ENCODE peak calls at places on chromosome 3, in seven cellular contexts. E is OCI-LY7, Z is GM23338, A is HCT116, H is PC-3, X is MM.1S, Y is PC-9. L is an unnamed sample. For H3K9me2 and H3K4me1, the result is how much of the 10 kb centered on the place peaks cover.

GRCh38 chr3:157872902-157873301 is 233.3 kb downstream of the SHOX2 start:
- DNase-seq in A (no peak), Z (no peak), E (no peak), Y (no peak), X (no peak), H (no peak), L (peak)

GRCh38 chr3:42670051-42670576 is 15.2 kb upstream of the KLHL40 start:
- DNase-seq in Z (no peak), H (no peak), Y (no peak), E (no peak), A (no peak), X (no peak), L (no peak)

GRCh38 chr3:69085543-69086132 is 901 bp downstream of the ARL6IP5 start:
- DNase-seq in Y (no peak), E (peak), X (peak), Z (no peak), A (no peak), H (no peak), L (peak)

GRCh38 chr3:60490992-60491391 is 760.3 kb downstream of the FHIT start:
- DNase-seq in H (peak), E (no peak), X (no peak), Y (no peak), A (no peak), Z (no peak), L (no peak)

GRCh38 chr3:50211930-50212329 is 6.9 kb downstream of the SLC38A3 start:
- DNase-seq in X (no peak), Y (no peak), A (no peak), E (no peak), Z (no peak), H (no peak), L (no peak)

GRCh38 chr3:194930439-194931204 is 244.9 kb downstream of the FAM43A start:
- DNase-seq in Y (peak), E (peak), A (no peak), H (peak), Z (peak), X (no peak), L (no peak)

GRCh38 chr3:120864541-120864940 is 43.5 kb upstream of the STXBP5L start:
- DNase-seq in H (no peak), X (no peak), Z (peak), Y (no peak), E (no peak), A (no peak), L (no peak)

GRCh38 chr3:111227216-111227615 is 155.6 kb downstream of the NECTIN3 start:
- DNase-seq in X (no peak), A (no peak), E (no peak), H (peak), Z (no peak), Y (no peak), L (no peak)

GRCh38 chr3:123773681-123774431 is 110.3 kb downstream of the MYLK start:
- DNase-seq in E (no peak), X (no peak), A (no peak), H (no peak), Y (no peak), Z (no peak), L (peak)

GRCh38 chr3:140019946-140020345 is 85.0 kb downstream of the CLSTN2 start:
- DNase-seq in Y (no peak), E (no peak), X (no peak), A (no peak), H (no peak), Z (no peak), L (no peak)

GRCh38 chr3:28835249-28835648 is 445.6 kb upstream of the RBMS3 start:
- DNase-seq in E (no peak), Z (peak), H (no peak), A (no peak), X (no peak), Y (no peak), L (no peak)

GRCh38 chr3:45693941-45694521 is 4.8 kb downstream of the SACM1L start:
- DNase-seq in H (no peak), Z (no peak), X (peak), A (no peak), E (peak), Y (no peak), L (no peak)

GRCh38 chr3:178538065-178538464 is 1.8 kb downstream of the KCNMB2 start:
- DNase-seq in A (no peak), E (no peak), Z (no peak), H (no peak), Y (no peak), X (no peak), L (no peak)

GRCh38 chr3:148970311-148970710 is 21.0 kb upstream of the GYG1 start:
- DNase-seq in Y (no peak), A (no peak), E (no peak), H (no peak), X (no peak), Z (no peak), L (no peak)

GRCh38 chr3:10471337-10471721 is 34.1 kb downstream of the ATP2B2 start:
- DNase-seq in A (no peak), Z (peak), X (no peak), E (no peak), H (no peak), Y (no peak), L (peak)

GRCh38 chr3:148223266-148223665 is 474.4 kb upstream of the AGTR1 start:
- DNase-seq in E (no peak), A (no peak), Z (no peak), Y (no peak), X (no peak), H (no peak), L (no peak)

GRCh38 chr3:193825617-193826016 is 232.6 kb downstream of the OPA1 start:
- DNase-seq in A (no peak), Z (no peak), Y (no peak), E (no peak), X (no peak), H (no peak), L (no peak)

GRCh38 chr3:150784747-150785125 is 21.8 kb upstream of the SIAH2 start:
- DNase-seq in Z (no peak), E (no peak), Y (no peak), A (no peak), H (peak), X (no peak), L (no peak)

GRCh38 chr3:82053236-82053635 is 291.8 kb upstream of the GBE1 start:
- DNase-seq in E (no peak), H (peak), X (no peak), Z (no peak), A (no peak), Y (no peak), L (no peak)

GRCh38 chr3:82044918-82045715 is 283.7 kb upstream of the GBE1 start:
- DNase-seq in Y (no peak), Z (no peak), A (no peak), X (no peak), E (no peak), H (peak), L (no peak)

GRCh38 chr3:82050382-82050781 is 288.9 kb upstream of the GBE1 start:
- DNase-seq in Z (no peak), X (no peak), A (no peak), H (no peak), Y (no peak), E (no peak), L (no peak)

GRCh38 chr3:82048711-82049110 is 287.3 kb upstream of the GBE1 start:
- DNase-seq in E (no peak), A (no peak), X (no peak), Y (no peak), Z (no peak), H (no peak), L (no peak)
- H3K9me2 ChIP-seq in E (under half), A (under half), X (under half), Y (under half), Z (under half), H (under half), L (under half)

GRCh38 chr3:23165571-23165970 is 37.6 kb upstream of the UBE2E2 start:
- DNase-seq in X (no peak), A (no peak), Z (no peak), H (no peak), Y (no peak), E (no peak), L (no peak)

GRCh38 chr3:23166804-23167203 is 36.3 kb upstream of the UBE2E2 start:
- DNase-seq in X (no peak), Z (no peak), E (no peak), A (no peak), H (no peak), Y (no peak), L (no peak)

GRCh38 chr3:23170306-23170705 is 32.8 kb upstream of the UBE2E2 start:
- DNase-seq in A (no peak), X (no peak), Y (no peak), Z (no peak), E (no peak), H (no peak), L (no peak)

GRCh38 chr3:23172059-23172458 is 31.1 kb upstream of the UBE2E2 start:
- DNase-seq in Y (no peak), E (no peak), Z (no peak), A (no peak), X (no peak), H (peak), L (no peak)

DNA sequence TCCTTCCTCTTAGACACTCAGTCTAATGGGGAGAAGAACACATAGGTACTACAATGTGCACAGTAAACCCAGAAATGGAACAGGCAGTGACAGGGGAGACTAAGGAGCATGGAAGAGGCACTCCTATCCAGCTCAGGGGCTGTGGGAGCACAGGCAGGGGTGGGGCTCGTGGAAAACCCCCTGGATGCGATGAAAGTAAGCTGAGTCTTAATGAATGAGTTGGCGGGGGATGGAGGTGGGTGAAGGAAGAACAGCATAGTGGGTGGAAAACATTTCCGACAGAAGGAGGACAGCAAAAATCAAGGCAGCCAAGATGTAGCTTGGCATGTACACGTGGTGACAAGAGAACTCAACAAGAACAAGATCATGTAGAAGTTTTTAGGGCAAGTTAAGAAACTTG is 33.6 kb upstream of the UBE2E2 start:
- DNase-seq in E (no peak), A (no peak), X (no peak), Z (no peak), Y (no peak), H (no peak), L (no peak)
- TF ChIP-seq CTCF in E (no peak), A (no peak), X (no peak), Z (no peak), Y (no peak), H (no peak), L (no peak)

DNA sequence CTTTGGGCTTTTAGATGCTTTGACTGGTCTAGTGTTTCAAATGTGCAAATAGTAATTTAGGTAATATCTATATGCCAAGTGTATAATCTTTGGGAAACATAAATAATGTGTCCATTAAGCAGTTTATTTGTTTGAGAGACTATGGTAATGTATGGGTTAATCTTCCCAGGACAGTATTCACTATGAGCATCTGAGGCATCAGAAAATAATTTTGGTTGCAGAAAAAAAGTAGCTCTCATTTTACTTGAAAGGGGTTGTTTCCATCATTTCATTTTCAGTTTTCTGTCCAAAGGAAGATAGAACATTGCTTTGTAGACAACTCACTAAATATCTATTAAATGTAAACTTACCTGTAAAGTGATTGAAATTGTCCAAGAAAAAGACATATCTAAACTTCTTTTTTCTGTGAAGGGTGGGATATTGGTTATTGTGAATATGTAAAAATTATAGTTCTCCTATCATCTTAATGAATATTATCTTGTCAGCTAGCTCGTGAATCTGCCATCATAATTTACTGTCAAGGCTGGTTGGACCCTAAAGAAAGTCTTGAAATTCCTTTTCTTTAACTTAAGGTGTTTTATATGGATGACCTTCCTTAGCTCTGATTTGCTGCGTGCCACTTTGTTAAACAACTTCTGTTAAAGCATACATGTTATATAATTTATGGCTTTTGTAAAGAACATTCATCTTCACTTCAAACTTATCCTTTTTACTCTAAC is 108.8 kb downstream of the EPHA3 start:
- DNase-seq in Z (no peak), X (no peak), H (no peak), Y (no peak), E (no peak), A (no peak), L (no peak)
- H3K4me1 ChIP-seq in Z (under half), X (under half), H (under half), Y (under half), E (under half), A (under half), L (under half)

DNA sequence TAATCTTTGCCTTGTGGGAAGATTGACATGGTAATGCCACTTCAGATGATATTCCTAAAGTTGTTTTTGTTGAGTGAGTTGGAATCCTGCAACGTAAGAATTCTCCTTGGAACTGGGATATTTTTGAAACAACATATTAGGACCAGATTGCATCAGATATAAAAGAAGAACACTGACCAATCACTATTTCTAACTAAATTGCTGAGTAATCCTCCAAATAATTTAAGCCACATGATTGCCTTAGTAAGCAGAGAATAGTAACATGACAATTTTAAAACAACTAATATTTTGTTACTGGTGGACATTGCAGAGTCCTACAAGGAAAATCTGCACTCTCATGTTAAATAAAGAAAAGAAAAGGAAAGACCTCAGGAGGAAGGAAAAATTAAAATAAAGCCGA is 353.9 kb upstream of the LMCD1 start:
- DNase-seq in Y (no peak), Z (no peak), E (no peak), A (no peak), H (no peak), X (no peak), L (no peak)
- H3K9me2 ChIP-seq in Y (under half), Z (under half), E (under half), A (under half), H (under half), X (under half), L (under half)

DNA sequence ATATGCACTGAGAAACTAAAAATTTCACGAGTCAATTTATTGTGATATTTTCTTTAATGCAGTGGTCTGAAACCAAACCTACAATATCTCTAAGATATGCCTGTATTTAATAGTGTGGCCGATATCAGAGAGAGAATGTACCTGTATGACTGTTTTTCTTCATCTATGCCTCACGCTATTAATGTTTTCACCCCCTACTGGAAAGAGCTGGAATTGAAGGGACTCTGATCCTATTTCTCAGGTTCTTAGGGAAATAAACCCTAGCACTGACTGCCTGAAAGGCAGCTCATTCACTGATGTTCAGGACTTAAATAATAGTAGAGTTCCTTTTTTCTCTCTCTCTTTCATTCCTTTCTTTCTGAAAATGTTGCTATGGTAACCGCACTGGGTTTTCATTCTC is 1135.9 kb downstream of the IGSF11 start:
- DNase-seq in Y (no peak), H (peak), X (peak), Z (peak), E (peak), A (peak), L (peak)
- TF ChIP-seq CTCF in Y (peak), H (peak), X (peak), Z (peak), E (peak), A (peak), L (peak)

GRCh38 chr3:16482770-16483531 is 30.5 kb downstream of the RFTN1 start:
- DNase-seq in A (no peak), H (no peak), Y (no peak), E (peak), X (no peak), Z (peak), L (peak)
- H3K4me1 ChIP-seq in A (under half), H (under half), Y (under half), E (half or more), X (under half), Z (under half), L (under half)

GRCh38 chr3:142210144-142210543 is 15.2 kb downstream of the GK5 start:
- DNase-seq in E (no peak), X (no peak), Z (no peak), Y (no peak), A (no peak), H (no peak), L (no peak)

GRCh38 chr3:142213298-142213697 is 12.1 kb downstream of the GK5 start:
- DNase-seq in A (no peak), H (no peak), X (no peak), E (no peak), Y (no peak), Z (no peak), L (peak)

GRCh38 chr3:142209655-142210054 is 15.7 kb downstream of the GK5 start:
- DNase-seq in A (no peak), Z (no peak), Y (no peak), E (no peak), X (no peak), H (peak), L (peak)

GRCh38 chr3:142210608-142211007 is 14.8 kb downstream of the GK5 start:
- DNase-seq in E (peak), Y (no peak), X (no peak), H (no peak), A (no peak), Z (peak), L (no peak)

DNA sequence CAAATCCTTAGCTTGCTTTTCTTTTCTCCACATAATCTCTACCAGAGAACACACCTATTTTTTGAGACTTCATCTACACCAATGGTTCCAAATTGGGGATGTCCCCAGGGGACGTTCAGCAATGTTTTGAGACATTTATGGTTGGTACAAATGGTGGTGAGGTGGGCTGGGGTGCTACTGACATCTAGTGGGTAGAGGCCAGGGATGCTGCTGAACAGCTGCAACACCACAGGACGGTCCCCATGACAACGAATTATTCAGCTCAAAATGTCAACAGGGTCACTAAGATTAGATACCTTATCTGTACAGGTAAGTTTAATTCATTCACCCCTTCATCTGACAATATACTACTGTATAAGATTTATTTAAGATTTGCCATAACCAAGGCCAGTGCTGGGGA is 14.4 kb downstream of the GK5 start:
- DNase-seq in X (no peak), H (no peak), E (peak), Y (no peak), Z (peak), A (no peak), L (no peak)
- H3K9me2 ChIP-seq in X (under half), H (under half), E (under half), Y (under half), Z (under half), A (under half), L (under half)

L was measured in hepatocyte.